ENCODE peak calls at places on chromosome 2, in five cellular contexts. E is body of pancreas, U is stomach, G is uterus, Y is adrenal gland. N is an unnamed sample. For H3K4me1, the result is how much of the 10 kb centered on the place peaks cover.

GRCh38 chr2:28484835-28485234 is 11.0 kb upstream of the PLB1 start:
- DNase-seq in E (no peak), U (no peak), G (no peak), Y (no peak), N (no peak)

GRCh38 chr2:30631051-30631671 is 176.1 kb downstream of the CAPN13 start:
- DNase-seq in E (no peak), U (no peak), G (no peak), Y (no peak), N (no peak)

GRCh38 chr2:111975053-111975552 is 76.7 kb downstream of the MERTK start:
- DNase-seq in E (no peak), U (peak), G (no peak), Y (peak), N (peak)

GRCh38 chr2:122009546-122009945 is 254.1 kb downstream of the TSN start:
- DNase-seq in E (no peak), U (no peak), G (no peak), Y (no peak), N (no peak)

GRCh38 chr2:20584045-20584636 is 66.8 kb downstream of the HS1BP3 start:
- DNase-seq in E (no peak), U (no peak), G (no peak), Y (no peak), N (no peak)

GRCh38 chr2:16243411-16243996 is 303.2 kb downstream of the MYCN start:
- DNase-seq in E (no peak), U (no peak), G (no peak), Y (no peak), N (no peak)

GRCh38 chr2:212227755-212228154 is 310.8 kb downstream of the ERBB4 start:
- DNase-seq in E (peak), U (peak), G (no peak), Y (peak), N (no peak)

GRCh38 chr2:19874726-19875125 is 27.1 kb downstream of the TTC32 start:
- DNase-seq in E (no peak), U (no peak), G (no peak), Y (no peak), N (no peak)

GRCh38 chr2:55519908-55520885 is 679 bp downstream of the CFAP36 start:
- DNase-seq in E (peak), U (no peak), G (no peak), Y (no peak), N (peak)

GRCh38 chr2:240165034-240165433 is 24.6 kb upstream of the OTOS start:
- DNase-seq in E (no peak), U (no peak), G (no peak), Y (no peak), N (no peak)

GRCh38 chr2:221571108-221571390 is 1.1 kb downstream of the EPHA4 start:
- DNase-seq in E (no peak), U (no peak), G (no peak), Y (peak), N (peak)

GRCh38 chr2:239776441-239777033 is 248.6 kb downstream of the NDUFA10 start:
- DNase-seq in E (no peak), U (peak), G (no peak), Y (no peak), N (no peak)

DNA sequence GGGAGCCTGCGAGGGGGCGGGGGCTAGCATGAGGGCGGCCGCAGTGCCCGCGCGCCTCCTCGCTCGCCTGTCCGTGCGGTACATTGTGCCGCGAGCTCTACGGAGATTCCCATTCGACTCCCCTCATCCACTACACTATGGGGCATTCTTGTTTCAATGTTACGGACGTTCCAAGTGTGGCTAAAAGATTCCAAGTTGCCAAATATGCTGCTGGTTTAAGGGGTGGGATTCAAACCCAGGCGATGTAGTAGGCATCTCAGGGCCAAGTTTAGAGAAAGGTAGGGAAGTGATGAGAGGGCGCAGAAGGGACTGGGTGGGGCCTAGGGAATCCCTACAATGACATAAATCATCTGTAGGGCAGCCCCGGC is 10.0 kb upstream of the CRYBA2 start:
- DNase-seq in E (no peak), U (no peak), G (no peak), Y (no peak), N (no peak)
- H3K4me3 ChIP-seq in E (no peak), U (peak), G (no peak), Y (no peak), N (peak)

GRCh38 chr2:189608799-189609422 is 28.3 kb upstream of the SLC40A1 start:
- DNase-seq in E (no peak), U (no peak), G (no peak), Y (no peak), N (no peak)

GRCh38 chr2:189608160-189608559 is 27.6 kb upstream of the SLC40A1 start:
- DNase-seq in E (no peak), U (no peak), G (no peak), Y (no peak), N (no peak)

GRCh38 chr2:189610700-189611099 is 30.1 kb upstream of the SLC40A1 start:
- DNase-seq in E (no peak), U (no peak), G (no peak), Y (no peak), N (no peak)

GRCh38 chr2:189609853-189610252 is 29.3 kb upstream of the SLC40A1 start:
- DNase-seq in E (no peak), U (no peak), G (no peak), Y (peak), N (no peak)

GRCh38 chr2:189609423-189609816 is 28.8 kb upstream of the SLC40A1 start:
- DNase-seq in E (no peak), U (no peak), G (no peak), Y (no peak), N (no peak)
- H3K4me1 ChIP-seq in E (under half), U (under half), G (under half), Y (under half), N (under half)

GRCh38 chr2:119484834-119485233 is 39.4 kb downstream of the SCTR start:
- DNase-seq in E (no peak), U (no peak), G (no peak), Y (no peak), N (no peak)

GRCh38 chr2:119483896-119484718 is 40.2 kb downstream of the SCTR start:
- DNase-seq in E (no peak), U (no peak), G (no peak), Y (no peak), N (no peak)

GRCh38 chr2:119486196-119486827 is 38.0 kb downstream of the SCTR start:
- DNase-seq in E (peak), U (no peak), G (no peak), Y (no peak), N (no peak)

GRCh38 chr2:119486886-119487285 is 37.4 kb downstream of the SCTR start:
- DNase-seq in E (no peak), U (no peak), G (no peak), Y (no peak), N (no peak)

DNA sequence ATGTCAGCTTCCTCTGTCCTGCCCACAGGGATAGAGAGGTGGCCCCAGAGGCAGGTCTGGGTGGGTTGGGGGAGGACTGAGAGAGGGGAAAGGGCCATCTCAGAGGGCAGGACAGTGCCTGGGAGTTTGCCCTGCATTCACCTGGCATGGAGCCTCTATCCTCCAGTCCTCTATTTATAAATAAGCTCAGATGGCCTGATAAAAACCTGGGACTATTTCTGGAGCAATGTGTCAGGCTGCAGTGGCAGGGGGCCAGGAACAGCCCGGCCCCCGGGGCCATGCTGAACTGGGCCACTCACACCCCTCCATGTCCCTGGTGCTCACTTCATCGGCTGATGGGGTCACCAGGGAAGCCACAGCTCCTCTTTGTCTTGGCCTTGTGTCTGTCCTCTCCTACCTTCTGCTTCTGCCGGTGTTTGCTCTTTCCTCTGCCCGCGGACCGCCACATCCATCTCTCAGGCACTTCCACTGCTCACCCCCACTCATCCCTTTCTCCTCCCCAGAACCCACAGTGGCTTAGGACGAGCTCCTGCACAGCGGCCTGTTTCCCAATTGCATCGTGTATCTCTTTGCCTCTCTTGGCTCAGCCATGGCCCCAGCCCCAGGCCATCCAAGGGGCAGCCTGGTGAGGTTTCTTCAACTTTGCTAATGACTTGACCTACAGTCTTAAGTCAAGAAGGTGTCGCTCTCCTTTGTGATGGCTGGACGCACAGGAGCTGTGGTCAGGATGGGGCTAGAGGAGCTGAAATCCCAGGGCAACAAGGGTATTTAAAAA is 38.8 kb downstream of the SCTR start:
- DNase-seq in E (peak), U (peak), G (no peak), Y (peak), N (no peak)
- TF ChIP-seq POLR2A in E (no peak), U (no peak), G (no peak), Y (no peak), N (no peak)

GRCh38 chr2:171814883-171815282 is 79.2 kb downstream of the SLC25A12 start:
- DNase-seq in E (no peak), U (no peak), G (no peak), Y (no peak), N (no peak)
- H3K4me3 ChIP-seq in E (no peak), U (no peak), G (no peak), Y (no peak), N (no peak)

GRCh38 chr2:39517622-39518021 is 80.5 kb upstream of the MAP4K3 start:
- DNase-seq in E (no peak), U (no peak), G (no peak), Y (no peak), N (no peak)
- H3K4me1 ChIP-seq in E (under half), U (under half), G (under half), Y (under half), N (under half)

DNA sequence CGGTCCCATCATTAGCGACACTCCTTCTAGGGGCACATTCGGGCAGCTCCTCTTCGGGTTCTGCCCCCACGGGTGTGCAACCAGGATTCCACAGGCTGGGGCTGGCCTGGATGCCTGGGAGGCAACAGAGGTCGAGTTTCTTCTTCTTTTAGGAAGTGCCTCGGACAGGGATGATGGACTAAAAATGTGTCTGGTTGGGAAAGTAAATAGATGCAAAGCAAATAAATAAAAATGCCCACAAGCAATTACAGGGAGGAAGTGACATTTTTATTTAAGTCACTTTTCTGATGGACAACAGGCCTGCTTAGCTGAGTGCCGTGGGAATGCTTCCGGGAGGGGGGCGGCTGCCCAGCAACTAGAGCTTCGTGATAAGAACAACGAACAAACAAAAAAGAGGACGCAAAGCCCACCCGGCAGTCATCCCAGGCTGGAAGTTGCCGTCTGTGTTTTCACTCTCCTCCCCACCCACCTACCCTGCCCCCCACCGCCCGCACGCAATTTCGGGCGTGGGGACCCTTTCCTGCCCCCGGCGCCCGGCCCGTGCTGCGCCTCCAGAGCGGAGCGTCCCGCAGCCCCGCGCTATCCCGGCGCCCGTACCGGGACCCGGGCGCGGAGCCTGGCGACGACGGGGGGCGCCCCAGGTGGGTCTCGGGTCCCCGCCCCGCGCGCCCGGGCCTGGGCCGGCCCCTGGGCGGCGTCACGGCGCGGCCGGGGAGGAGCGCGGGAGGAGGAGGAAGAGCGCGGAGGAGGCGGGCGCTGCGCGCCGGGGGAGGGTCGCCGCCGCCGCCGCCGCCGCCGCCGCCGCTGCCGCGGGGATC is 412 bp upstream of the NCK2 start:
- DNase-seq in E (peak), U (peak), G (peak), Y (peak), N (peak)
- TF ChIP-seq POLR2A in E (peak), U (no peak), G (peak), Y (peak), N (no peak)

N was measured in Peyer's patch.